ENCODE peak calls at places on chromosomes 4 and X, in ten cellular contexts. J is coronary artery; A is lower leg skin; H is stomach; F is CD4-positive, alpha-beta T cell; S is right lobe of liver; M is GM06990; O is transverse colon; R is hepatocyte; G is CD8-positive, alpha-beta T cell. V is an unnamed sample.

GRCh38 chr4:74618659-74619058 is 173.7 kb downstream of the AREG start:
- DNase-seq in J (no peak), A (no peak), H (no peak), F (no peak), S (no peak), M (no peak), O (no peak), R (no peak), G (no peak), V (no peak)

GRCh38 chr4:8838911-8839431 is 32.7 kb downstream of the HMX1 start:
- DNase-seq in J (peak; percentile 38), A (peak; percentile 68), H (no peak), F (no peak), S (peak; percentile 7), M (no peak), O (peak; percentile 5), R (no peak), G (no peak), V (no peak)

GRCh38 chr4:1160351-1160750 is 12.0 kb downstream of the SPON2 start:
- DNase-seq in J (no peak), A (no peak), H (no peak), F (no peak), S (no peak), M (no peak), O (no peak), R (no peak), G (no peak), V (no peak)

GRCh38 chr4:61333490-61333889 is 133.4 kb downstream of the ADGRL3 start:
- DNase-seq in J (no peak), A (no peak), H (no peak), F (no peak), S (no peak), M (no peak), O (no peak), R (no peak), G (no peak), V (no peak)

GRCh38 chr4:168551945-168552695 is 55.3 kb downstream of the PALLD start:
- DNase-seq in J (no peak), A (no peak), H (no peak), F (no peak), S (no peak), M (no peak), O (no peak), R (no peak), G (no peak), V (no peak)

GRCh38 chr4:17517664-17518063 is 2.7 kb downstream of the CLRN2 start:
- DNase-seq in J (no peak), A (no peak), H (no peak), F (no peak), S (no peak), M (no peak), O (no peak), R (no peak), G (no peak), V (no peak)

GRCh38 chrX:21952624-21953023 is 12.1 kb downstream of the SMS start:
- DNase-seq in J (no peak), A (no peak), H (no peak), F (no peak), S (no peak), M (no peak), O (no peak), R (no peak), G (no peak), V (no peak)

GRCh38 chr4:145388043-145388442 is 93.6 kb upstream of the SMAD1 start:
- DNase-seq in J (no peak), A (no peak), H (no peak), F (no peak), S (no peak), M (no peak), O (no peak), R (no peak), G (no peak), V (no peak)

GRCh38 chrX:104108955-104109354 is 3.4 kb upstream of the ZCCHC18 start:
- DNase-seq in J (no peak), A (no peak), H (no peak), F (no peak), S (no peak), M (no peak), O (no peak), R (no peak), G (no peak), V (no peak)

GRCh38 chrX:153885968-153886903 is at the start of gene L1CAM:
- DNase-seq in J (no peak), A (no peak), H (no peak), F (peak; percentile 10), S (no peak), M (peak; percentile 3), O (no peak), R (no peak), G (no peak), V (peak; percentile 58)

GRCh38 chr4:87469390-87469789 is 47.0 kb downstream of the NUDT9 start:
- DNase-seq in J (no peak), A (no peak), H (no peak), F (no peak), S (no peak), M (no peak), O (no peak), R (no peak), G (no peak), V (no peak)

GRCh38 chr4:87462102-87462501 is 39.7 kb downstream of the NUDT9 start:
- DNase-seq in J (no peak), A (no peak), H (no peak), F (no peak), S (no peak), M (no peak), O (no peak), R (no peak), G (no peak), V (no peak)

GRCh38 chr4:87461281-87461700 is 38.9 kb downstream of the NUDT9 start:
- DNase-seq in J (no peak), A (no peak), H (no peak), F (no peak), S (no peak), M (no peak), O (no peak), R (no peak), G (no peak), V (no peak)

GRCh38 chr4:87465739-87466366 is 43.5 kb downstream of the NUDT9 start:
- DNase-seq in J (no peak), A (no peak), H (no peak), F (no peak), S (no peak), M (peak; percentile 2), O (no peak), R (peak; percentile 55), G (no peak), V (no peak)
- TF ChIP-seq CTCF in J (no peak), A (no peak), H (peak; percentile 66), F (peak; percentile 84), S (peak; percentile 70), M (peak; percentile 52), O (peak; percentile 67), R (peak; percentile 90), G (peak; percentile 82), V (peak; percentile 63)

GRCh38 chr4:29307256-29307655 is 1412.9 kb upstream of the PCDH7 start:
- DNase-seq in J (no peak), A (no peak), H (no peak), F (no peak), S (no peak), M (no peak), O (no peak), R (no peak), G (no peak), V (no peak)
- TF ChIP-seq CTCF in J (no peak), A (no peak), H (no peak), F (no peak), S (no peak), M (no peak), O (no peak), R (no peak), G (no peak), V (no peak)

GRCh38 chr4:55438314-55438713 is 42.6 kb downstream of the TMEM165 start:
- DNase-seq in J (no peak), A (no peak), H (no peak), F (no peak), S (no peak), M (no peak), O (no peak), R (peak; percentile 34), G (no peak), V (no peak)

GRCh38 chr4:55437356-55437796 is 41.6 kb downstream of the TMEM165 start:
- DNase-seq in J (no peak), A (no peak), H (peak; percentile 33), F (no peak), S (no peak), M (no peak), O (peak; percentile 41), R (peak; percentile 67), G (no peak), V (no peak)

GRCh38 chr4:55431710-55432336 is 36.1 kb downstream of the TMEM165 start:
- DNase-seq in J (no peak), A (no peak), H (no peak), F (no peak), S (no peak), M (no peak), O (no peak), R (no peak), G (no peak), V (no peak)

GRCh38 chr4:55437823-55438222 is 42.1 kb downstream of the TMEM165 start:
- DNase-seq in J (no peak), A (no peak), H (no peak), F (no peak), S (no peak), M (no peak), O (no peak), R (no peak), G (no peak), V (no peak)

GRCh38 chr4:55435136-55435535 is 39.4 kb downstream of the TMEM165 start:
- DNase-seq in J (no peak), A (no peak), H (no peak), F (no peak), S (no peak), M (peak; percentile 5), O (no peak), R (peak; percentile 30), G (no peak), V (no peak)
- TF ChIP-seq CTCF in J (no peak), A (no peak), H (no peak), F (no peak), S (no peak), M (peak; percentile 16), O (no peak), R (peak; percentile 26), G (no peak), V (no peak)

GRCh38 chr4:176849076-176849475 is 56.4 kb upstream of the VEGFC start:
- DNase-seq in J (no peak), A (no peak), H (no peak), F (no peak), S (no peak), M (no peak), O (no peak), R (no peak), G (no peak), V (no peak)
- TF ChIP-seq CTCF in J (no peak), A (no peak), H (no peak), F (no peak), S (no peak), M (no peak), O (no peak), R (no peak), G (no peak), V (no peak)

DNA sequence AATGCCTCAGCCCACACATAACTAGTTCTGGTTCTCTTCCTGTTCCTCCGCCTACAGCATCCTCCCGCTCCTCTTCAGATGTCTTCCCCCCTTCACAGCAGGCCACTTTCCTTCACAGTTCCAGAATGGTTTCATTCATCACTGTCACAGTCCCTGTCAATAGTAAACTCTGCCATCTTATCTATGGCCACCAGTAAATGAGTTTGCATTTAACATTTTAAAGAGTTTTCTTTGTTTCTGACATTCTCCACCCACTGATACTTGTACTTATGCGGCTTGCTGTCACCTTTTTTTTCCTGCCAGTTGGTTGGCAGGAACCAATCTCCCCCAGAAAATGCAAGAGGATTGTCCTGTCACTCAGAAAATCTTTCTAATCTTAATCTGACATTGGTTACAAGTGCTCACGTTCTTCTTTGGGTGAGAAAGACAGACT is 114.1 kb downstream of the GLUD2 start:
- DNase-seq in J (no peak), A (no peak), H (no peak), F (no peak), S (no peak), M (no peak), O (no peak), R (no peak), G (no peak), V (no peak)
- TF ChIP-seq CTCF in J (no peak), A (no peak), H (no peak), F (no peak), S (no peak), M (no peak), O (no peak), R (no peak), G (no peak), V (no peak)

V was measured in nephron progenitor cell.